ENCODE peak calls at places on chromosomes 11 and 22, in ten cellular contexts. V is fibroblast of pulmonary artery; R is OCI-LY7; Q is endodermal cell; O is cardiac fibroblast; Y is AG09309; X is K562; G is CD8-positive, alpha-beta T cell; D is AG04450; H is testis. A is an unnamed sample.
A peak's percentile ranks its signal among the peaks of the same experiment; 100 is the strongest.

GRCh38 chr11:68163691-68164090 is 42.5 kb upstream of the CHKA start:
- DNase-seq in V (no peak), R (no peak), Q (no peak), O (no peak), Y (no peak), X (no peak), G (no peak), D (no peak), H (no peak), A (no peak)

GRCh38 chr11:115530752-115531151 is 26.5 kb upstream of the CADM1 start:
- DNase-seq in V (no peak), R (peak; percentile 42), Q (peak; percentile 88), O (no peak), Y (no peak), X (no peak), G (no peak), D (no peak), H (peak; percentile 57), A (no peak)

GRCh38 chr11:87061766-87062165 is 24.0 kb downstream of the TMEM135 start:
- DNase-seq in V (no peak), R (no peak), Q (no peak), O (no peak), Y (no peak), X (no peak), G (no peak), D (no peak), H (no peak), A (no peak)

GRCh38 chr11:124875943-124876817 is 10.9 kb downstream of the ROBO3 start:
- DNase-seq in V (peak; percentile 97), R (peak; percentile 71), Q (peak; percentile 97), O (peak; percentile 98), Y (peak; percentile 49), X (peak; percentile 88), G (peak; percentile 77), D (peak; percentile 94), H (peak; percentile 93), A (peak; percentile 94)

GRCh38 chr11:4826425-4826824 is 5.3 kb downstream of the OR51F2 start:
- DNase-seq in V (peak; percentile 19), R (no peak), Q (no peak), O (peak; percentile 27), Y (no peak), X (no peak), G (no peak), D (no peak), H (no peak), A (no peak)

GRCh38 chr11:75319035-75319877 is 32.2 kb downstream of the ARRB1 start:
- DNase-seq in V (no peak), R (no peak), Q (no peak), O (no peak), Y (no peak), X (no peak), G (no peak), D (no peak), H (no peak), A (no peak)

GRCh38 chr11:120210651-120211521 is at the start of gene OAF:
- DNase-seq in V (peak; percentile 85), R (peak; percentile 88), Q (peak; percentile 93), O (peak; percentile 91), Y (no peak), X (peak; percentile 85), G (peak; percentile 66), D (peak; percentile 71), H (peak; percentile 78), A (peak; percentile 82)

GRCh38 chr22:19174106-19175025 is 4.2 kb downstream of the SLC25A1 start:
- DNase-seq in V (peak; percentile 82), R (peak; percentile 83), Q (peak; percentile 70), O (peak; percentile 89), Y (peak; percentile 29), X (no peak), G (no peak), D (no peak), H (peak; percentile 38), A (no peak)

GRCh38 chr11:12198261-12198925 is 88.0 kb downstream of the MICAL2 start:
- DNase-seq in V (no peak), R (no peak), Q (no peak), O (no peak), Y (no peak), X (no peak), G (no peak), D (no peak), H (no peak), A (no peak)

GRCh38 chr11:62507023-62507422 is 39.6 kb downstream of the AHNAK start:
- DNase-seq in V (no peak), R (no peak), Q (no peak), O (no peak), Y (no peak), X (no peak), G (no peak), D (no peak), H (no peak), A (no peak)
- H3K4me3 ChIP-seq in V (no peak overlapping the region), R (no peak overlapping the region), Q (no peak overlapping the region), O (no peak overlapping the region), Y (no peak overlapping the region), X (no peak overlapping the region), G (no peak overlapping the region), D (no peak overlapping the region), H (no peak overlapping the region), A (no peak overlapping the region)

GRCh38 chr11:9758676-9759518 is 95.0 kb downstream of the SWAP70 start:
- DNase-seq in V (peak; percentile 67), R (peak; percentile 76), Q (peak; percentile 84), O (peak; percentile 87), Y (no peak), X (peak; percentile 78), G (peak; percentile 30), D (no peak), H (peak; percentile 76), A (peak; percentile 88)
- TF ChIP-seq CTCF in V (peak; percentile 17), R (no peak), Q (no peak), O (no peak), Y (peak; percentile 47), X (peak; percentile 36), G (no peak), D (peak; percentile 34), H (no peak), A (peak; percentile 41)

DNA sequence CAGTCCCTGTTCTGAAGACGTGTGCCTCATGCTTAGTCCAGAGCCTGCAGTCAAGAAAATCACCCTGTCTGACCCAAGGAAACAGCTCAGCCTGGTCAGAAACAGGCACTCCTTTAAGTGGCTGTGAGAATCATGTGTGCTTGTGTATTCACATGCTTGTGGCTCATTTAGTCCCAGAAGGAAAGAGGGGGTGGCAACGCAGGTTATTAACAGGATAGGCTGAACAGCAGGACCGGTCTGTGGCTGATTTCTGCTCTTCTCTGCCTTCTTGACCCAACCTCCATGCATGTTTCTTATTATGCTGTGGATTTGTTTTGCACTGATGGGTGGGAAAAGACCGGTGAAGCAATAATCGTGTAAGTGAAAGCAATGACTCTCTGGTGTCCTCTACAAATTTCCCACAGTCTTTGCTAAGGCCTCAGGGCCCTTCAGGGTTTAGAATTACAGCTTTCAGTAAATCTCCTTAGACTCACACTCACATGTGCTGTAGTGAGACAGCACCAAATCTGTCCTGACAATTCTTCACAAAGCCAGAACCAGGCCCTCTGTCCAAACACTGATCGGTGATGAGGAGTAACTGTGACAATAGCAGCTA is 288.1 kb downstream of the ETS1 start:
- DNase-seq in V (peak; percentile 24), R (no peak), Q (no peak), O (no peak), Y (peak; percentile 83), X (no peak), G (no peak), D (no peak), H (no peak), A (no peak)
- H3K4me3 ChIP-seq in V (no peak overlapping the region), R (no peak overlapping the region), Q (no peak overlapping the region), O (no peak overlapping the region), Y (no peak overlapping the region), X (no peak overlapping the region), G (peak overlapping the region; percentile 16), D (no peak overlapping the region), H (no peak overlapping the region), A (no peak overlapping the region)

DNA sequence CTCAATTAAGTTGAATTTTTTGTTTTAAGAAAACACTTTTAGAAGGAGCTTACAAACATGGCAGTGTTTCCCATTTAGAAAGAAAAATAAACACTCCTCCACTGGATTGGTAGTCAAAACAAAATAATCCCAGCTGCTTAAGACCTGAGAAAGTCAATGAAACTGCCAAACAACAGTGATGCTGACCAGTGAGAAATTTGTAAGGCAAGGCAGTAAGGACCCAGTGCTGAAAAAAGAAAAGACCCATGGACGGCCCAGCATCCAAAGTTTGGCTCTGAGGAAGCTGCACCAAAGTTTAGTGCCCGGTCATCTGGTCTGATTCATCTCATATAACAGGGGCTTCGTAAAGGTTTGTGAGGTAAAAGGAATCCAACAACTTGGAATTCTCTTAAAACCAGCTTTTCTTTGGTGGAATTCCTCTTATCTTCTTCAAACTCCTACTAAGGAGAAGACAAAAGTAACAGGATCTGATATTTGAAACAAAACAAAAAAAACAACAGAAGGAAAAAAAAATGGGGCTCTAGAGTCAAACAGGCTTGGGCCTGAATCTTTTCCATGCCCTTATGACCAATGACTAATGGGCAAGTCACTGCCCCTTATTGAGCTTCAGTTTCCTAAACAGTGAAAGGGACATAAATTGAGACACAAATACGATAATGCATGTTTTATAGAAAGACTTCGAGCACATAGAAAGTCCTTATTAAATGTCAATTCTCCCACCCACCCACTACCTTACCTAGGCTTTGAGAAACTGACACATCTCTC is 383.0 kb upstream of the NARS2 start:
- DNase-seq in V (peak; percentile 4), R (no peak), Q (no peak), O (no peak), Y (peak; percentile 10), X (no peak), G (no peak), D (no peak), H (no peak), A (no peak)
- TF ChIP-seq CTCF in V (no peak), R (no peak), Q (no peak), O (no peak), Y (no peak), X (no peak), G (no peak), D (no peak), H (no peak), A (no peak)

DNA sequence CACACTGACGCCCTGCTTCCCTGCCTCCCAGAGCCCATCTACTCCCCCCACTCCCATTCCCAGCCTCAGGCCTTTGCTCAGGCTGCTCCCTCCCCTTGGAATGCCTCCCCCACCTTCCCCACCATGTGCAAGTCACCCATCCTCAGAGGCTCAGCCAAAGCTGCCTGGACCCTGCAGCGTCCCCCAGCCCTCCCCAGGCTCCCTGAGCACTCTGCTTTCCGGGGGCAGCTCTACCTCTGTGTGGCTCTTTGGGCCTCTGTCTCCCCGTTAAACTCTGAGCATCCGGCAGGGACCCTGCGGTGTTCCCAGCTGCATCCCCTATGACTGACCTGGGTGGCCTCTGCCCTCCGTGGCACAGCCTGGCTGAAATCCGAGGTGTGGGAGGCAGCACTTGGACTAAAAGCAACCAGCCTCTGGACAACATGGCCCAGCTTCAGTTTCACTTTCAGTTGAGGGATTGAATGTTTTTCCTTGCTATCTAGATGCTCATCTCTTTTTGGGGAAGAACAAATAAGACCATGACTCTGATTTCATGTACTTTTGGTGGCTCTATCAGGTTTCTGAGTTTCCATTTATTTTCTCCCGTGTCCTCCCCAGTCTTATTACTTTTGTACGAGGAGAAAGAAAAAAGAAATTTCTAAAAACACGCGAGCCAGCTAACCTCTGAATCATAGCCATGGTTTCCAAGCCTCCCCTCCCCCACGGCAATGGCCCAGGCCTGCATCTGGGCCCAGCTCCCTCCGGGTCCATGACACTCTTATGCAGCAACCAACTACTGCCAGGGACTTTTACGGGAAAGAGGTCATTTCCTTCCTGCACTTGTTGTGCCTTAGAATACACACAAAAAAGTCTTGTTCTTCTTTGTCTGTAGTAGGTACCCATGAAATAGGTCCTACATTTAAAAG is 3.8 kb downstream of the APOL3 start:
- DNase-seq in V (peak; percentile 94), R (peak; percentile 41), Q (peak; percentile 74), O (peak; percentile 92), Y (peak; percentile 43), X (peak; percentile 29), G (peak; percentile 81), D (peak; percentile 16), H (peak; percentile 85), A (peak; percentile 93)
- H3K4me3 ChIP-seq in V (peak overlapping the region; percentile 36), R (peak overlapping the region; percentile 53), Q (no peak overlapping the region), O (peak overlapping the region; percentile 52), Y (peak overlapping the region; percentile 43), X (peak overlapping the region; percentile 20), G (peak overlapping the region; percentile 86), D (peak overlapping the region; percentile 55), H (peak overlapping the region; percentile 2), A (peak overlapping the region; percentile 33)

GRCh38 chr22:39384750-39385480 is 14.7 kb upstream of the TAB1 start:
- DNase-seq in V (peak; percentile 45), R (peak; percentile 61), Q (peak; percentile 91), O (peak; percentile 28), Y (no peak), X (peak; percentile 45), G (no peak), D (no peak), H (peak; percentile 37), A (no peak)
- TF ChIP-seq CTCF in V (peak; percentile 35), R (peak; percentile 63), Q (peak; percentile 75), O (peak; percentile 25), Y (peak; percentile 31), X (peak; percentile 56), G (no peak), D (peak; percentile 41), H (peak; percentile 26), A (peak; percentile 56)

A was measured in right atrium auricular region.